ENCODE peak calls at places on chromosomes 16 and 17, in six cellular contexts. One of them, this sample, is unnamed.

GRCh38 chr16:14354561-14355351 is 275.3 kb downstream of the PARN start:
- DNase-seq in K562: no peak
- DNase-seq in CD8-positive, alpha-beta T cell: no peak
- DNase-seq in psoas muscle: no peak
- DNase-seq in HCT116: no peak
- DNase-seq in tibial nerve: no peak
- DNase-seq in this sample: no peak

GRCh38 chr16:84109598-84110325 is 7.0 kb downstream of the MBTPS1 start:
- DNase-seq in psoas muscle: no peak
- DNase-seq in HCT116: no peak
- DNase-seq in CD8-positive, alpha-beta T cell: no peak
- DNase-seq in tibial nerve: no peak
- DNase-seq in K562: no peak
- DNase-seq in this sample: no peak

GRCh38 chr17:21286771-21287702 is 2.5 kb downstream of the MAP2K3 start:
- DNase-seq in K562: no peak
- DNase-seq in HCT116: peak; percentile 12
- DNase-seq in tibial nerve: no peak
- DNase-seq in CD8-positive, alpha-beta T cell: peak; percentile 38
- DNase-seq in psoas muscle: no peak
- DNase-seq in this sample: no peak

GRCh38 chr16:56300901-56301351 is 109.6 kb downstream of the GNAO1 start:
- DNase-seq in psoas muscle: peak; percentile 4
- DNase-seq in CD8-positive, alpha-beta T cell: no peak
- DNase-seq in tibial nerve: no peak
- DNase-seq in K562: no peak
- DNase-seq in HCT116: no peak
- DNase-seq in this sample: no peak

GRCh38 chr17:73532441-73532901 is 111.8 kb downstream of the SDK2 start:
- DNase-seq in psoas muscle: no peak
- DNase-seq in tibial nerve: no peak
- DNase-seq in K562: no peak
- DNase-seq in CD8-positive, alpha-beta T cell: no peak
- DNase-seq in HCT116: no peak
- DNase-seq in this sample: no peak

GRCh38 chr17:7004398-7005253 is 7.8 kb upstream of the RNASEK start:
- DNase-seq in HCT116: peak; percentile 56
- DNase-seq in tibial nerve: no peak
- DNase-seq in CD8-positive, alpha-beta T cell: no peak
- DNase-seq in K562: peak; percentile 43
- DNase-seq in psoas muscle: peak; percentile 49
- DNase-seq in this sample: no peak

GRCh38 chr17:81579821-81580321 is 27.7 kb upstream of the FAAP100 start:
- DNase-seq in tibial nerve: no peak
- DNase-seq in K562: peak; percentile 31
- DNase-seq in HCT116: no peak
- DNase-seq in CD8-positive, alpha-beta T cell: no peak
- DNase-seq in psoas muscle: no peak
- DNase-seq in this sample: no peak

GRCh38 chr16:6643083-6643686 is 689.5 kb upstream of the RBFOX1 start:
- DNase-seq in K562: peak; percentile 30
- DNase-seq in CD8-positive, alpha-beta T cell: no peak
- DNase-seq in tibial nerve: peak; percentile 58
- DNase-seq in psoas muscle: no peak
- DNase-seq in HCT116: no peak
- DNase-seq in this sample: no peak

GRCh38 chr17:77141846-77142449 is 1.2 kb downstream of the SEC14L1 start:
- DNase-seq in psoas muscle: no peak
- DNase-seq in K562: no peak
- DNase-seq in tibial nerve: no peak
- DNase-seq in HCT116: no peak
- DNase-seq in CD8-positive, alpha-beta T cell: no peak
- DNase-seq in this sample: no peak

GRCh38 chr17:81385320-81386111 is 9.7 kb upstream of the BAHCC1 start:
- DNase-seq in HCT116: no peak
- DNase-seq in CD8-positive, alpha-beta T cell: peak; percentile 10
- DNase-seq in psoas muscle: peak; percentile 58
- DNase-seq in K562: no peak
- DNase-seq in tibial nerve: no peak
- DNase-seq in this sample: peak; percentile 64

GRCh38 chr17:41338961-41339485 is 11.6 kb downstream of the KRT33A start:
- DNase-seq in psoas muscle: no peak
- DNase-seq in CD8-positive, alpha-beta T cell: peak; percentile 68
- DNase-seq in tibial nerve: no peak
- DNase-seq in HCT116: no peak
- DNase-seq in K562: no peak
- DNase-seq in this sample: no peak

GRCh38 chr17:43530303-43531081 is 15.6 kb downstream of the ETV4 start:
- DNase-seq in CD8-positive, alpha-beta T cell: no peak
- DNase-seq in HCT116: peak; percentile 37
- DNase-seq in psoas muscle: peak; percentile 79
- DNase-seq in K562: peak; percentile 50
- DNase-seq in tibial nerve: peak; percentile 23
- DNase-seq in this sample: peak; percentile 73

GRCh38 chr16:30007378-30007895 is 3.4 kb downstream of the DOC2A start:
- DNase-seq in HCT116: no peak
- DNase-seq in CD8-positive, alpha-beta T cell: no peak
- DNase-seq in K562: no peak
- DNase-seq in tibial nerve: no peak
- DNase-seq in psoas muscle: no peak
- DNase-seq in this sample: no peak
- H3K9me3 ChIP-seq in HCT116: no peaks in the 10 kb centered on the region
- H3K9me3 ChIP-seq in CD8-positive, alpha-beta T cell: no peaks in the 10 kb centered on the region
- H3K9me3 ChIP-seq in K562: no peaks in the 10 kb centered on the region
- H3K9me3 ChIP-seq in tibial nerve: no peaks in the 10 kb centered on the region
- H3K9me3 ChIP-seq in psoas muscle: no peaks in the 10 kb centered on the region
- H3K9me3 ChIP-seq in this sample: no peaks in the 10 kb centered on the region

DNA sequence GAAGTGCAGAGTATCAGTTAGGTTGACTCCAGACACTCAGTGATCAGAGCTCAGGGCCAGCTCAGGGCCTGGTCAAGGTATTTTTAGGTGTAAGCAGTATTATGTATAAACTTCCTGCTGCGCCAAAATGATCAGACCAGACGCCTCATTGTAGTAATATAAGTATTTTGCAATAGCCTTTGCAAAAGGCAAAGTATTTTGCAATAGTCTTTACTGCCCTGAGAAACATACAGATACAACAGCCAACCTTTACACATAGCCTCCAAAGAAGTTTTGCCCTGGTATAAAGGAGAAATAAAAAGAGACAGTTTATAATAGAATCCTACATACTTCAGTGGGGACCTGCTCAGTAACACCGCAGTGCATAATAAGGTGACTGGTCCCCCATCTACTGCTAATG is 333.0 kb upstream of the EEF2KMT start:
- DNase-seq in HCT116: no peak
- DNase-seq in K562: no peak
- DNase-seq in CD8-positive, alpha-beta T cell: no peak
- DNase-seq in tibial nerve: no peak
- DNase-seq in psoas muscle: no peak
- DNase-seq in this sample: no peak
- H3K9me3 ChIP-seq in HCT116: no peaks in the 10 kb centered on the region
- H3K9me3 ChIP-seq in K562: no peaks in the 10 kb centered on the region
- H3K9me3 ChIP-seq in CD8-positive, alpha-beta T cell: no peaks in the 10 kb centered on the region
- H3K9me3 ChIP-seq in tibial nerve: no peaks in the 10 kb centered on the region
- H3K9me3 ChIP-seq in psoas muscle: no peaks in the 10 kb centered on the region
- H3K9me3 ChIP-seq in this sample: no peaks in the 10 kb centered on the region

DNA sequence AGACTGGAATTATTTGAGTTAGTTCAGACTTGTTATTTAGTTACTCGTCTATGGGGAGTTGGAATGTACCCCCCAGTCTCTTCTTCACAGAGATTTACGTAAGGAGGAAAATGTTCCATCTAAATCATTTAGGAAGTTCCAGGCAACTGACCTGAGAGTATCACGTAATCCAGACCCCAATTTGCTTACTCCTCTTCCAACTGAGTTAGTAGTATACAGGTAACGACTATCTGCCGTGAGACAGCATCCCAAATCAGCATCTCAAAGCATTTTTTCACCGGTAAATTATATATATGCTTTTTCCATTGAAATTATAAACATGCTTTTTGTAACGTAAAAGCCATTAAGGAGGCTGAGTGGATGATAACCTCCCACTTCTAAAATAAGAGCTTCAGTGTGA is 214.3 kb upstream of the WSB1 start:
- DNase-seq in HCT116: no peak
- DNase-seq in psoas muscle: no peak
- DNase-seq in K562: no peak
- DNase-seq in tibial nerve: no peak
- DNase-seq in CD8-positive, alpha-beta T cell: no peak
- DNase-seq in this sample: no peak
- H3K9me3 ChIP-seq in HCT116: no peaks in the 10 kb centered on the region
- H3K9me3 ChIP-seq in psoas muscle: no peaks in the 10 kb centered on the region
- H3K9me3 ChIP-seq in K562: no peaks in the 10 kb centered on the region
- H3K9me3 ChIP-seq in tibial nerve: no peaks in the 10 kb centered on the region
- H3K9me3 ChIP-seq in CD8-positive, alpha-beta T cell: no peaks in the 10 kb centered on the region
- H3K9me3 ChIP-seq in this sample: no peaks in the 10 kb centered on the region

DNA sequence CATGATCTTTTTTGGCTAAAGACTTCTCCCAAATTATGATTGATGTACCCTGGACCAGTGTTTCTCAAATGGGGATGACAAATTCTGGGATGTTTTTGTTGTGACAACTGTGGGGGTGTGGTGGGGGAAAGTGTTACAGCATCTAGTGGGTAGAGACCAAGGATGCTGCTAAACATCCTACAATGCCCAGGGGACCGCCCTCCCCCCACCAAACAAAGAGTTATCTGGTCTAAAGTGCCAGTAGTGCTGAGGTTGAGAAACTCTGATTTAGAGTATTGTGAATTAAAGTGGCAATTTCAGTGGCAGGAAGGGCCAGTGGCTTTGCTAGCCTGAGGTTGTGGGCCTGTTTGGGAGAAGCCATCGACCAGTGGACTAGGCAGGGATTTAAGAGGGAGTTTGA is 33.3 kb downstream of the SLC47A2 start:
- DNase-seq in psoas muscle: no peak
- DNase-seq in CD8-positive, alpha-beta T cell: no peak
- DNase-seq in HCT116: no peak
- DNase-seq in tibial nerve: no peak
- DNase-seq in K562: no peak
- DNase-seq in this sample: no peak
- H3K9me3 ChIP-seq in psoas muscle: no peaks in the 10 kb centered on the region
- H3K9me3 ChIP-seq in CD8-positive, alpha-beta T cell: no peaks in the 10 kb centered on the region
- H3K9me3 ChIP-seq in HCT116: no peaks in the 10 kb centered on the region
- H3K9me3 ChIP-seq in tibial nerve: no peaks in the 10 kb centered on the region
- H3K9me3 ChIP-seq in K562: no peaks in the 10 kb centered on the region
- H3K9me3 ChIP-seq in this sample: no peaks in the 10 kb centered on the region

GRCh38 chr16:35749253-35750141 is 2290.1 kb downstream of the TP53TG3F start:
- DNase-seq in tibial nerve: no peak
- DNase-seq in K562: no peak
- DNase-seq in CD8-positive, alpha-beta T cell: no peak
- DNase-seq in HCT116: no peak
- DNase-seq in psoas muscle: no peak
- DNase-seq in this sample: no peak
- H3K9me3 ChIP-seq in tibial nerve: no peaks in the 10 kb centered on the region
- H3K9me3 ChIP-seq in K562: no peaks in the 10 kb centered on the region
- H3K9me3 ChIP-seq in CD8-positive, alpha-beta T cell: no peaks in the 10 kb centered on the region
- H3K9me3 ChIP-seq in HCT116: no peaks in the 10 kb centered on the region
- H3K9me3 ChIP-seq in psoas muscle: no peaks in the 10 kb centered on the region
- H3K9me3 ChIP-seq in this sample: no peaks in the 10 kb centered on the region

GRCh38 chr16:3311496-3311895 is 6.2 kb downstream of the ZNF75A start:
- DNase-seq in tibial nerve: no peak
- DNase-seq in HCT116: no peak
- DNase-seq in K562: no peak
- DNase-seq in CD8-positive, alpha-beta T cell: no peak
- DNase-seq in psoas muscle: no peak
- DNase-seq in this sample: no peak
- H3K9me3 ChIP-seq in tibial nerve: no peaks in the 10 kb centered on the region
- H3K9me3 ChIP-seq in HCT116: peaks cover 9% of the 10 kb centered on the region
- H3K9me3 ChIP-seq in K562: peaks cover 19% of the 10 kb centered on the region
- H3K9me3 ChIP-seq in CD8-positive, alpha-beta T cell: peaks cover 37% of the 10 kb centered on the region
- H3K9me3 ChIP-seq in psoas muscle: peaks cover 85% of the 10 kb centered on the region
- H3K9me3 ChIP-seq in this sample: peaks cover 74% of the 10 kb centered on the region

This sample was measured in uterus.